ENCODE peak calls at places on chromosome 7, in six cellular contexts. R, Y, D, B, K and E are unnamed samples. For H3K27me3 and H3K9me3, the result is how much of the 10 kb centered on the place peaks cover.

GRCh38 chr7:7798510-7798909 is 80.1 kb upstream of the RPA3 start:
- DNase-seq in B (no peak), D (no peak), Y (no peak), K (no peak), R (peak), E (no peak)

GRCh38 chr7:98165827-98166667 is 45.2 kb upstream of the BHLHA15 start:
- DNase-seq in R (peak), B (peak), Y (no peak), D (peak), K (peak), E (peak)

GRCh38 chr7:77200542-77200941 is 923 bp upstream of the FGL2 start:
- DNase-seq in K (no peak), D (no peak), Y (no peak), R (no peak), B (no peak), E (no peak)

GRCh38 chr7:75985518-75986146 is 8.8 kb downstream of the TMEM120A start:
- DNase-seq in D (peak), R (no peak), B (peak), K (no peak), Y (no peak), E (no peak)

GRCh38 chr7:55325371-55325792 is 39.8 kb upstream of the LANCL2 start:
- DNase-seq in Y (peak), B (peak), R (no peak), D (no peak), K (no peak), E (peak)

GRCh38 chr7:68787586-68787985 is 810.7 kb upstream of the AUTS2 start:
- DNase-seq in K (no peak), D (no peak), R (no peak), Y (no peak), B (no peak), E (no peak)

GRCh38 chr7:106126170-106126938 is 14.2 kb upstream of the SYPL1 start:
- DNase-seq in Y (no peak), B (no peak), K (no peak), D (no peak), R (peak), E (no peak)

GRCh38 chr7:27140108-27140842 is 3.2 kb downstream of the HOXA5 start:
- DNase-seq in D (no peak), K (no peak), R (no peak), Y (no peak), B (no peak), E (no peak)

GRCh38 chr7:36300696-36301350 is 88.8 kb upstream of the ANLN start:
- DNase-seq in R (no peak), B (no peak), Y (no peak), D (peak), K (no peak), E (no peak)

GRCh38 chr7:42091461-42092229 is 145.4 kb downstream of the GLI3 start:
- DNase-seq in D (peak), K (no peak), B (no peak), Y (no peak), R (no peak), E (no peak)

GRCh38 chr7:16078076-16078952 is 343.0 kb downstream of the CRPPA start:
- DNase-seq in K (no peak), R (peak), D (no peak), B (no peak), Y (no peak), E (peak)

GRCh38 chr7:139560678-139561077 is 37.2 kb downstream of the CLEC2L start:
- DNase-seq in B (no peak), K (no peak), Y (no peak), D (peak), R (no peak), E (no peak)

GRCh38 chr7:152914014-152914844 is 154.7 kb downstream of the ACTR3B start:
- DNase-seq in B (no peak), K (no peak), Y (no peak), R (no peak), D (no peak), E (no peak)

GRCh38 chr7:150849204-150849775 is 3.0 kb upstream of the AOC1 start:
- DNase-seq in D (no peak), Y (no peak), R (no peak), K (no peak), B (no peak), E (no peak)

GRCh38 chr7:81937091-81937490 is 167.2 kb upstream of the HGF start:
- DNase-seq in B (no peak), Y (no peak), K (no peak), R (no peak), D (no peak), E (no peak)

GRCh38 chr7:151863386-151864079 is 13.4 kb downstream of the PRKAG2 start:
- DNase-seq in R (no peak), D (peak), B (peak), K (no peak), Y (no peak), E (no peak)

GRCh38 chr7:92402920-92403759 is 44.1 kb upstream of the GATAD1 start:
- DNase-seq in Y (no peak), K (no peak), D (no peak), B (no peak), R (no peak), E (peak)

GRCh38 chr7:124460053-124460445 is 305.5 kb downstream of the GPR37 start:
- DNase-seq in K (no peak), D (no peak), R (no peak), B (no peak), Y (no peak), E (no peak)

GRCh38 chr7:114791771-114792170 is 130.1 kb upstream of the MDFIC start:
- DNase-seq in D (no peak), R (no peak), Y (no peak), B (no peak), K (no peak), E (peak)

GRCh38 chr7:27364344-27364758 is 121.7 kb downstream of the EVX1 start:
- DNase-seq in D (no peak), B (peak), R (no peak), Y (no peak), K (no peak), E (peak)

GRCh38 chr7:143240323-143241168 is 18.7 kb downstream of the TAS2R40 start:
- DNase-seq in R (peak), D (no peak), Y (no peak), K (peak), B (peak), E (peak)

GRCh38 chr7:82339958-82340357 is 103.6 kb downstream of the CACNA2D1 start:
- DNase-seq in B (no peak), K (no peak), Y (no peak), R (no peak), D (no peak), E (no peak)

GRCh38 chr7:129519464-129519863 is 17.1 kb downstream of the SMKR1 start:
- DNase-seq in B (no peak), R (no peak), Y (no peak), K (no peak), D (no peak), E (no peak)

GRCh38 chr7:87156709-87157108 is 4.5 kb downstream of the DMTF1 start:
- DNase-seq in D (no peak), K (no peak), R (no peak), B (no peak), Y (no peak), E (peak)

GRCh38 chr7:81410471-81411117 is 359.3 kb downstream of the HGF start:
- DNase-seq in K (no peak), D (no peak), B (no peak), R (no peak), Y (no peak), E (no peak)

GRCh38 chr7:129657363-129657762 is 45.8 kb downstream of the NRF1 start:
- DNase-seq in B (no peak), K (no peak), R (no peak), Y (no peak), D (no peak), E (no peak)

GRCh38 chr7:99184468-99185225 is 23.3 kb downstream of the KPNA7 start:
- DNase-seq in D (no peak), Y (no peak), B (no peak), R (no peak), K (no peak), E (no peak)

GRCh38 chr7:8387551-8388256 is 45.7 kb upstream of the NXPH1 start:
- DNase-seq in D (no peak), R (no peak), Y (no peak), B (no peak), K (no peak), E (no peak)

GRCh38 chr7:111780527-111780926 is 218.2 kb upstream of the IMMP2L start:
- DNase-seq in Y (no peak), R (no peak), D (no peak), K (no peak), B (no peak), E (no peak)

GRCh38 chr7:159116581-159117339 is 27.9 kb downstream of the VIPR2 start:
- DNase-seq in D (peak), Y (no peak), K (no peak), R (no peak), B (no peak), E (no peak)

DNA sequence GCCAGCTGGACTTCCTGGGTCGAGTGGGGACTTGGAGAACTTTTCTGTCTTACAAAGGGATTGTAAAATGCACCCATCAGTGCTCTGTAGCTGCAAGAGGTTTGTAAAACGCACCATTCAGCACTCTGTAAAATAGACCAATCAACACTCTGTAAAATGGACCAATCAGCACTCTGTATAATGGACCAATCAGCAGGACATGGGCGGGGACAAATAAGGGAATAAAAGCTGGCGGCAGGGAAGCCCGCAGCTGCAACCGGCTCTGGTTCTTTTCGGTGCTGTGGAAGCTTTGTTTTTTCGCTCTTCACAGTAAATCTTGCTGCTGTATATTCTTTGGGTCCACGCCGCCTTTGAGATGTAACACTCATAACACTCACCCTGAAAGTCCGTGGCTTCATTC is 151.9 kb downstream of the GALNT17 start:
- DNase-seq in B (no peak), Y (no peak), K (no peak), D (no peak), R (no peak), E (no peak)
- H3K27me3 ChIP-seq in B (under half), Y (under half), K (under half), D (under half), R (under half), E (under half)

DNA sequence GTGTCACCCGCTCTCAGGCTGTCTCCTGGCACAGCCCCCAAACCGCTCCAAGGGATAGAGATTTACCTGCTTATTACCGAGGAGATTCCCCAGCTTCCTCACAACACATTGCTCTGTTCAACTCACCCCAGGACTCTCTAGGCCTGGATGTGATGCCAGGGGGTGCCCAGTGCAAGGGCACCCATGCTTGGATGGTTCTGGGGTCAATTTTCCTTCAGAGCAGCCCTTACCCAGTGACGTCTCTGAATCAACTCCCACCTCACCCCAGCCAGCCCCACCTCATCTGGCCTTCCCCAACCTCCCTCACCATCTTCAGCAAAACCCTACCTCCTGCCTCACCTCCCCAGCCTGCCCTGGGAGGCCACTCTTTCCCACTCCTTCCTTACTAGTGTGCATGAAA is 951.6 kb upstream of the ZNF722 start:
- DNase-seq in D (no peak), B (no peak), R (no peak), Y (no peak), K (no peak), E (no peak)
- H3K9me3 ChIP-seq in D (under half), B (under half), R (under half), Y (under half), K (under half), E (under half)

DNA sequence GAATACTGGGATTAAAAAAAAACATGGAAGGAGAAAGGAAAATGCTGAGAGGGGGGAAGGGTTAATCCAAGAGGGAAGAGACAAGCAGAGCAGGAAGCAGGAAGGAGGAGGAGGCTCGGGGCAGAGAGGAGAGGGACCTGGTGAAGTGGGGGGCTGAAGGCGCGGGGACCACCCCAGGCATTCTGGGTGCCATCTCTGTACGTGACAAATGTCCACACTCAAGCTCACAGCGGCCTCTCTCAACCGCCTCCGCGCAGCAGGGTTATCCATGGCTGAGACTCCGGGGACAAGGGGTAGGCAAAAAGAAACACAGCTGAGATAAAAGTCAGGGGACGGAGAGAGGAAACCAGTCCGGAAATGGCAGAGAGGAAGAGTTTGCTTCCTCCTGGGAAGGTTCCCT is 33.9 kb downstream of the EN2 start:
- DNase-seq in Y (no peak), B (no peak), R (no peak), D (no peak), K (no peak), E (no peak)
- H3K27me3 ChIP-seq in Y (under half), B (under half), R (under half), D (under half), K (under half), E (under half)

DNA sequence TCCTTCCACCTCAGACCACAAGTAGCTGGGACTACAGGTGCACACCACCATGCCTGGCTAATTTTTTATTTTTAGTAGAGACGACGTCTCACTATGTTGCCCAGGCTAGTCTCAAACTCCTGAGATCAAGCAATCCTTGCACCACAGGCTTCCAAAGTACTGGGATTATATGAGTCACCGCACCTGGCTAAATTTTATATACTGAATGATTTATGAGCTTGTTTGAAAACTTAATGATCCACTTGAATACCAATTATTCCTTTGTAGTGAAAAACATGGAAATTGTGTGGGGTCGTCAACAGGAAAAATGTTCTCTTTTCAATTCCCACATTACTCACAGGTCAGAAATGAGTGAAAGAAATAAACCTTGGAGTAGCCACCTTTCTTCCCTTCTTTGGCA is 31.3 kb downstream of the RAPGEF5 start:
- DNase-seq in R (no peak), Y (no peak), B (no peak), D (no peak), K (no peak), E (no peak)
- H3K9me3 ChIP-seq in R (under half), Y (under half), B (under half), D (under half), K (under half), E (under half)

DNA sequence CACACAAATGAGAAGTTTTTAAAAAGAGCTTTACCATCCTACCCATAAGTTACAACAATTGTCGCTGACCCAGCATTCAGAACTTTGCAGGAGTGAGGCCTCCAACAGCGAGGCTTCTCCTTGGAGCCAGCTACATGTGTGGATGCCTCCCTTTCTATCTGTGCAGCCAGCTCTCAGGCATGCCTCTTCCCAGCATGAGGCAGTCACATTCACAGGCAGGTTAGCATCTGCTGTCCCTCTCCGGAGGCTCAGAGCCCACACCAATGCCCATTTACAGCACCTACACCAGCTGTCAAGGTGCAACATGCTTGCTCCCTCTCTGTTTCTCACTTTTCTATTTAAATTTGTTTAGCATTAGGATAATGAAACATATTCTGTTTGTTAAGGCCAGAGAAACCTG is 278.7 kb upstream of the PODXL start:
- DNase-seq in B (no peak), Y (no peak), R (no peak), D (no peak), K (no peak), E (no peak)
- H3K27me3 ChIP-seq in B (under half), Y (under half), R (under half), D (under half), K (under half), E (half or more)